ENCODE peak calls at places on chromosomes 7 and 10, in six cellular contexts. E is brain microvascular endothelial cell, D is NB4, G is GM20000, H is cardiac muscle cell, K is RWPE2. Q is an unnamed sample.

GRCh38 chr7:76334320-76334967 is 24.3 kb downstream of the YWHAG start:
- DNase-seq in G (no peak), K (no peak), E (no peak), H (no peak), D (no peak), Q (no peak)

GRCh38 chr7:127648986-127649385 is 3.0 kb upstream of the SND1 start:
- DNase-seq in E (no peak), K (no peak), G (no peak), H (no peak), D (no peak), Q (no peak)

GRCh38 chr7:137664846-137665245 is 181.9 kb downstream of the DGKI start:
- DNase-seq in G (no peak), D (peak), H (no peak), E (no peak), K (no peak), Q (no peak)

GRCh38 chr7:116583653-116584052 is 58.8 kb downstream of the CAV1 start:
- DNase-seq in E (no peak), K (no peak), D (peak), G (peak), H (no peak), Q (no peak)

GRCh38 chr10:11141571-11142091 is 124.0 kb downstream of the CELF2 start:
- DNase-seq in H (no peak), G (no peak), E (no peak), K (no peak), D (peak), Q (no peak)

GRCh38 chr7:106609416-106609815 is 51.5 kb downstream of the CCDC71L start:
- DNase-seq in E (peak), K (no peak), D (no peak), G (no peak), H (no peak), Q (no peak)

GRCh38 chr7:144454256-144455039 is 51.0 kb upstream of the NOBOX start:
- DNase-seq in K (no peak), G (no peak), H (no peak), D (no peak), E (no peak), Q (no peak)

GRCh38 chr10:69948261-69948660 is 104.4 kb upstream of the MACROH2A2 start:
- DNase-seq in G (no peak), H (no peak), E (no peak), D (no peak), K (no peak), Q (no peak)

GRCh38 chr10:20986049-20986448 is 88.9 kb upstream of the NEBL start:
- DNase-seq in K (no peak), D (no peak), G (no peak), E (no peak), H (no peak), Q (no peak)

GRCh38 chr10:123086281-123086680 is 49.5 kb upstream of the HMX3 start:
- DNase-seq in H (no peak), K (no peak), E (no peak), G (no peak), D (no peak), Q (no peak)

GRCh38 chr10:132868995-132869394 is 73.4 kb downstream of the CFAP46 start:
- DNase-seq in D (no peak), H (no peak), K (peak), G (no peak), E (no peak), Q (peak)

GRCh38 chr7:72183835-72184234 is 228.3 kb downstream of the CALN1 start:
- DNase-seq in K (no peak), E (no peak), D (peak), G (no peak), H (peak), Q (no peak)

GRCh38 chr7:34062826-34063225 is 157.5 kb downstream of the BMPER start:
- DNase-seq in E (no peak), D (no peak), H (no peak), K (no peak), G (no peak), Q (no peak)

GRCh38 chr10:59970396-59971368 is 64.3 kb upstream of the CCDC6 start:
- DNase-seq in K (no peak), H (no peak), D (peak), E (no peak), G (peak), Q (no peak)
- TF ChIP-seq CTCF in K (no peak), H (no peak), D (no peak), E (no peak), G (no peak), Q (no peak)

DNA sequence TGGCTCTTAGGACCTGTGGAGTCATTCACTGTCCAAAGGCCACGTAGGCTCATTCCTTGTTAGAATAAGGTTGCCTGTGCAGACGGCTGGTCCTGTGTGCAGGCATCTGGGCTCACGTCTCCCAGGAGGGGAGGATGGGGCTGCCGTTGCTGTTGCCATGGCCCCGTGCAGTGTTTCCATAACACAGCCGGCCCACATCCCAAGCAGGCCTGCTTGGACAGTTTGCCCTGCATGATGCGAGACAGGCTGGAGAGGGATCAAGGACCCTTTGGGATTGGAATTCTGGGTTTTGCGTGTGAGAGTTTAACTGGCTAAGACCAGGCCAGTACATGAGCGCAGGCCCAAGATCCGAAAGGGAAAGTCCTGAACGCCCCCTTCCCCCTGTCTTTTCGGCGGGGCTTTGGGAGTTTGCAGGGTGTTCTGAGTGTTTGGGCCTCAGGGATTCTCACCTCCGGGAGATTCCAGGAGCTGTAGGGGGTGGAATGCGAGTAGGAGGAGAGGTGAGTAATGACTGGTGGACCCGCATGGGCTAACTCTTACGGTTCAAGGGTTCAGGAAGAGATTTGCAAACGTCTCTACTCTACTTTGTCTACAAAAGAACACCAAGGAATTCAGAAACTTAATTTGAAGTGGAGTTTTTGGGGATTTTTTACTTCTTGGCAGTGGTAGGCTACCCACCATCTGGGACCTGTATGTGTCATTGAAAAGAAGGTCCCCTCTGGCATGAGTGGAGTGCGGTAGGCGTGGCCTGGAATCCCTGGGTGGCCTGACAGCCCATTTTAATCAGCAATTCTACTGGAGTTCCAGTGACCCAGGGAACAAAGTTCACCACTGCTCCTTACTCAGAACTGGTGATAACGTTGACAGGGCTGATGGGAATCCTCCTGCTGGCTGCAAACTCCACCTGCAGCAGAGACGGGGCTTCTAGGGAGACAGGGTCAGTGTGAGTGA is 125.4 kb downstream of the ITIH5 start:
- DNase-seq in D (no peak), K (no peak), G (no peak), H (peak), E (peak), Q (peak)
- TF ChIP-seq CTCF in D (no peak), K (no peak), G (no peak), H (no peak), E (no peak), Q (peak)

GRCh38 chr7:6575246-6576023 is 1.8 kb upstream of the ZDHHC4 start:
- DNase-seq in H (no peak), D (no peak), K (no peak), G (no peak), E (no peak), Q (no peak)

GRCh38 chr7:6578114-6579084 is 1.1 kb downstream of the ZDHHC4 start:
- DNase-seq in H (no peak), D (no peak), K (no peak), G (no peak), E (no peak), Q (no peak)

GRCh38 chr7:6576024-6576866 is 1.0 kb upstream of the ZDHHC4 start:
- DNase-seq in H (no peak), K (no peak), D (peak), G (no peak), E (no peak), Q (no peak)

GRCh38 chr7:6577369-6578113 is at the start of gene ZDHHC4:
- DNase-seq in D (peak), K (peak), E (peak), H (peak), G (peak), Q (peak)

DNA sequence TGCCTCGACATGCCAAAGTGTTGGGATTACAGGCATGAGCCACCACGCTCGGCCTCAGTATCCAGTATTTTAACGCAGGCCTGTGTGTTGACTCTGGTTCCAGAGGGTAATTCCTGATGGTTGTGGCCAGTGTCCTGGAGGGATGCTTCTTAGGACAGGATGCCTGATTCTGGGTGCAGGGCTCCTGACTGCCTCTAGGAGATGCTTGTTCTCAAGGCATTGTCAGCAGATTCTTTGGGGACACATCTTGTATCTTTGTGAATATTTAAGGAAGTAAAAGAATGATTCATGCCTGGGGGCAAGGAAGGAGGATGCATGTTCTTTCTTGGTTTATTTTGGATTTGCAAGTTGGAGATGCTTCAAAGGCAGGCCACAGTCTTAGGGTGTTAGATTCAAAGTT is 2.2 kb downstream of the ZDHHC4 start:
- DNase-seq in E (peak), K (no peak), G (no peak), D (peak), H (no peak), Q (no peak)
- TF ChIP-seq CTCF in E (peak), K (no peak), G (no peak), D (peak), H (peak), Q (peak)

DNA sequence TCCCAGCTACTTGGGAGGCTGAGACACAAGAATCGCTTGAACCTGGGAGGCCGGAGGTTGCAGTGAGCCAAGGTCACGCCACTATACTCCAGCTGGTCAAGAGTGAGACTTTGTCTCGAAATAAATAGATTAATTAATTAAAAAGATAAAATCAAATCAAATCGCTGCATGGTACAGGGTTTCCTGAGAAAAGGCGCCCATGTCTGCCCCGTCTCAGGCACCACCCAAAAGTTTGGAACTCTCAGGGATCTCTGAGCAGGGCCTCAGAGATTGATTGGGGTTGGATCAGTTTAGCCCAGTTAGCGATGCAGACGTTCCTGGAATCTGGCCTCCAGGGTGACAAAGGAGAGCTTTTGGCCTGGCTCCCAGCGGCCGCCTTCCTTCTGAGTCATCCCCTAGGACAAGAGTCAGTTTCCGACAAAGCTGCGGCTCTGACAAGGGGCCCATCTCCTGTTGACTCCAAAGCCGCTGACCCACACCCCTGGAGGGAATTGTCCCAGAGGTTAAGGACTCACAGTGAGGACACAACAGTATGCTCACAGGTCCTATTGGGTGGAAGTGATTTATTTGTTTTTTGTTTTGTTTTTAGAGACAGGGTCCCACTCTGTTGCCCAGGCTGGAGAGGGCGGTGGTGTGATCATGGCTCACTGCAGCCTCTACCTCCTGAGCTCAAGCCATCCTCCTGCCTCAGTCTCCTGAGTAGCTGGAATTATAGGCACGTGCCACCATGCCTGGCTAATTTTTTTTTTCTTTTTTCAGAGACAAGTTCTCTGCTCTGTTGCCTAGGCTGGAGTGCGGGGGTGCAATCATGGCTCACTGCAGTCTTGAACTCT is 6.8 kb downstream of the ORAI2 start:
- DNase-seq in G (no peak), E (peak), K (no peak), H (no peak), D (no peak), Q (no peak)
- TF ChIP-seq CTCF in G (no peak), E (peak), K (no peak), H (no peak), D (no peak), Q (no peak)

GRCh38 chr10:46033602-46034011 is 3.2 kb upstream of the NCOA4 start:
- DNase-seq in D (peak), K (no peak), E (peak), H (peak), G (no peak), Q (no peak)

GRCh38 chr10:46040004-46040403 is 6.1 kb downstream of the MSMB start:
- DNase-seq in K (no peak), H (no peak), G (no peak), D (no peak), E (no peak), Q (no peak)

GRCh38 chr10:46031648-46032532 is 1.5 kb upstream of the NCOA4 start:
- DNase-seq in D (peak), E (no peak), H (no peak), K (no peak), G (no peak), Q (no peak)

GRCh38 chr10:46037107-46037900 is 6.9 kb upstream of the NCOA4 start:
- DNase-seq in E (no peak), G (no peak), K (no peak), H (no peak), D (no peak), Q (no peak)

DNA sequence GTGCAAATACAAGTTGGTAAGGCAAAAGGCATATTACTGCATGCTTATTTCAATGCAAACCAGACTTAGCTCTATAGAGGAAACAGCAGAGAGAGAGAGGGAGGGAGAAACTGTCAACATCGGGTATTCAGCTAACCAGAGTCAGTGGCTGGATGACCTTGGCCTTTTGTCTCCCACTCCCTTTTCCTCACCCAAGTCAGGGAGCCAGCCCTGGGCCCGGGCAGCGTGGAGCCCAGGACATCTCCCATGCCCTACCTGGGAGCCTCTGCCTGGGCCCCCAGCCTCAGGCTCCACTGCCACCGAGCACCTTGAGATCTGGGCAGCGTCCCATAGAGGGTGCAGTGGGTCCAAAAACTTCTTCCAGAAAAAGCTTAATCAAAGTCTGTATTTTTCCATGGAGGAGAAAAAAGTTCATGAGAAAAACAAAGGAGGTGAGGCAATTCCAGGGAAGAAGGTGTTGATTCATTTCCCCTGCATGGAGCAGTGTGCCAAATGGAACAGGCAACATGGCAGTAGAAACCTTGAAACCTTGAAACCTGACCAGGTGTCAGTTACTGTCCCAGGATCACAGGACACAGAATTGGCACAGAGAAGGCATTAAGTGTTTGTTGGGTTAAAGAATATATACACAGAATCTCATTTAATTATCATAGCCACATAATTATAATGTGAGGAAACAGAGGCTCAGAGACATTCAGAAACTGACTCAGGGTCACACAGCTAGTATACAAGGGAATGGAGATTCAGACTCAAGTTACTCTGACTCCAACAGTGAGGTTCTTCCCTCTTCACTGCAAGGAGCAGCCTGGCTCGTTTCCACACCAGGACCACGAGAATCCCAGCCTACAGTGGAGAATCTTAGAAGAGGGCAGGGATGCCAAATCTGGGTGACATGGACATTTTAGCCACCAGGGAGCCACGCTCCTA is 5.8 kb upstream of the NCOA4 start:
- DNase-seq in E (no peak), H (no peak), G (no peak), D (no peak), K (no peak), Q (no peak)
- TF ChIP-seq CTCF in E (peak), H (no peak), G (no peak), D (peak), K (no peak), Q (no peak)

Q was measured in progenitor cell of endocrine pancreas.